ENCODE peak calls at places on chromosomes 7 and 10, in four cellular contexts. One of them, this sample, is unnamed.

GRCh38 chr10:93376372-93377296 is 105.5 kb downstream of the MYOF start:
- DNase-seq in CD4-positive, alpha-beta memory T cell: peak; percentile 69
- DNase-seq in neural progenitor cell: peak; percentile 77
- DNase-seq in prostate gland: peak; percentile 69
- DNase-seq in this sample: peak; percentile 56

GRCh38 chr7:49805686-49806085 is 32.2 kb downstream of the VWC2 start:
- DNase-seq in CD4-positive, alpha-beta memory T cell: no peak
- DNase-seq in neural progenitor cell: no peak
- DNase-seq in prostate gland: no peak
- DNase-seq in this sample: no peak

GRCh38 chr7:80924090-80924489 is 5.2 kb upstream of the SEMA3C start:
- DNase-seq in prostate gland: peak; percentile 26
- DNase-seq in neural progenitor cell: no peak
- DNase-seq in CD4-positive, alpha-beta memory T cell: no peak
- DNase-seq in this sample: no peak

GRCh38 chr7:55546826-55547225 is 25.5 kb downstream of the VOPP1 start:
- DNase-seq in neural progenitor cell: no peak
- DNase-seq in CD4-positive, alpha-beta memory T cell: no peak
- DNase-seq in prostate gland: peak; percentile 42
- DNase-seq in this sample: no peak

GRCh38 chr7:43439631-43440401 is 143.1 kb upstream of the STK17A start:
- DNase-seq in neural progenitor cell: peak; percentile 82
- DNase-seq in CD4-positive, alpha-beta memory T cell: peak; percentile 22
- DNase-seq in prostate gland: no peak
- DNase-seq in this sample: no peak

GRCh38 chr7:149404396-149404795 is 56.5 kb downstream of the ZNF777 start:
- DNase-seq in CD4-positive, alpha-beta memory T cell: no peak
- DNase-seq in prostate gland: no peak
- DNase-seq in neural progenitor cell: no peak
- DNase-seq in this sample: no peak

GRCh38 chr7:131196808-131197207 is 130.9 kb upstream of the MKLN1 start:
- DNase-seq in prostate gland: no peak
- DNase-seq in neural progenitor cell: peak; percentile 66
- DNase-seq in CD4-positive, alpha-beta memory T cell: no peak
- DNase-seq in this sample: no peak

GRCh38 chr7:28107960-28108359 is 72.6 kb downstream of the JAZF1 start:
- DNase-seq in prostate gland: no peak
- DNase-seq in CD4-positive, alpha-beta memory T cell: no peak
- DNase-seq in neural progenitor cell: no peak
- DNase-seq in this sample: no peak

GRCh38 chr7:45718464-45719330 is 144.5 kb downstream of the ADCY1 start:
- DNase-seq in prostate gland: no peak
- DNase-seq in neural progenitor cell: no peak
- DNase-seq in CD4-positive, alpha-beta memory T cell: no peak
- DNase-seq in this sample: no peak

GRCh38 chr7:32163141-32163806 is 93.1 kb upstream of the PDE1C start:
- DNase-seq in CD4-positive, alpha-beta memory T cell: no peak
- DNase-seq in neural progenitor cell: no peak
- DNase-seq in prostate gland: no peak
- DNase-seq in this sample: no peak

GRCh38 chr10:69343905-69344304 is 65.6 kb downstream of the HK1 start:
- DNase-seq in CD4-positive, alpha-beta memory T cell: no peak
- DNase-seq in prostate gland: no peak
- DNase-seq in neural progenitor cell: no peak
- DNase-seq in this sample: no peak

GRCh38 chr7:46383605-46384004 is 462.5 kb upstream of the IGFBP3 start:
- DNase-seq in neural progenitor cell: no peak
- DNase-seq in prostate gland: no peak
- DNase-seq in CD4-positive, alpha-beta memory T cell: no peak
- DNase-seq in this sample: no peak

DNA sequence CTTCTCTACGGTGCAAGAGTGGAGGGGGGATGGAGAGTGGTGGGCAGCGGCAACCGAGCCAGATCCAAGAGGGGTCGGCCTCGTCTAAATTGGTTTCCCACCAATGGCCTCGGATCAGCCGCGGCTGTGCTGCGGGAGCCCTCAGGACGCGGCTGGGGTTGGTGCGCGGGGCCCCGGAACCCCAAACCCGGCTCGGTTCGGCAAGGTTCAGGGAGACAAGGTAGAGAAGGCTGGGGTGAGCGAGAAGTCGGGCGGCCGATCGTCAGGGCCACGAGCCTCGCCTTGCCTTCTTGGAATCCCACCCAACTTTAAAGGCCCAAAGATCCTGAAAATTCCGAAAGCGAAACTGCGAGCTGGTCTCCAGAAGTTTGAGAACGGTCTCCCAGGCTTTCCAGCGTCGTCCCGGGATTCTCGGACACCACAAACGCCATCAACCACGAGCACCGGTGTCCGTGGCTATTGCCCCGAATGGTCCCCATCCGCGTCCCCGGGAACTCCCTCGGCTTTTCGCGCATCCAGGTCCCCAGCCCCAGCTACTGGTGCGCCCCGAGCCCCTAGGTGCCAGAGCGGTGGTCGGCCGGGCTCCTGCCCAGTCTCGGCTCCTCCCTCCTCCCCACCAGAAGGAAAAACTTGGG is 3.3 kb downstream of the SFMBT2 start:
- DNase-seq in CD4-positive, alpha-beta memory T cell: no peak
- DNase-seq in prostate gland: no peak
- DNase-seq in neural progenitor cell: peak; percentile 20
- DNase-seq in this sample: no peak
- H3K27ac ChIP-seq in CD4-positive, alpha-beta memory T cell: no peak overlapping the region
- H3K27ac ChIP-seq in prostate gland: peak overlapping the region; percentile 75
- H3K27ac ChIP-seq in neural progenitor cell: no peak overlapping the region
- H3K27ac ChIP-seq in this sample: peak overlapping the region; percentile 84

GRCh38 chr7:3243256-3243655 is 57.8 kb upstream of the SDK1 start:
- DNase-seq in CD4-positive, alpha-beta memory T cell: no peak
- DNase-seq in neural progenitor cell: no peak
- DNase-seq in prostate gland: no peak
- DNase-seq in this sample: no peak
- H3K27ac ChIP-seq in CD4-positive, alpha-beta memory T cell: no peak overlapping the region
- H3K27ac ChIP-seq in neural progenitor cell: no peak overlapping the region
- H3K27ac ChIP-seq in prostate gland: no peak overlapping the region
- H3K27ac ChIP-seq in this sample: no peak overlapping the region

DNA sequence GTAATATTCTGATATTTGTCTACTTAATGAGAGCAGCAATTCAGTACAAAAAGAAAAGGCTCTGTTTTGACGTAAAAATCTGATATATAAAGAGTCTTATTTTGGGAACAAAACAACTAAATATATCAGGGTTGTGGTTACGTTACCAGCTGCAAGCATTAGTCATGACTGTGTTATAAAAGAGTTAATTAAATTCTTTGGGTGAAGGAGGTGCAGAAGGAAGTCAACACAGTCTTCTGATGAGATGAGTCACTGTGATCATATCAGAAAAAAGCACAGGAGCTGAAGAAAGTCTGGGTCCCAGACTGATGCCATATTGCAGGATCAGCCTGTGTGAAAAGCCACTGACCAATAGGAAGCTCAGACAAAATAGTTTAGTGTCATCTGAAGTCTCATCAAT is 234.3 kb upstream of the TEX47 start:
- DNase-seq in CD4-positive, alpha-beta memory T cell: no peak
- DNase-seq in prostate gland: no peak
- DNase-seq in neural progenitor cell: no peak
- DNase-seq in this sample: no peak
- H3K27ac ChIP-seq in CD4-positive, alpha-beta memory T cell: no peak overlapping the region
- H3K27ac ChIP-seq in prostate gland: no peak overlapping the region
- H3K27ac ChIP-seq in neural progenitor cell: no peak overlapping the region
- H3K27ac ChIP-seq in this sample: no peak overlapping the region

GRCh38 chr10:61629594-61629993 is 33.1 kb upstream of the CABCOCO1 start:
- DNase-seq in neural progenitor cell: no peak
- DNase-seq in prostate gland: no peak
- DNase-seq in CD4-positive, alpha-beta memory T cell: no peak
- DNase-seq in this sample: no peak
- H3K27ac ChIP-seq in neural progenitor cell: no peak overlapping the region
- H3K27ac ChIP-seq in prostate gland: no peak overlapping the region
- H3K27ac ChIP-seq in CD4-positive, alpha-beta memory T cell: no peak overlapping the region
- H3K27ac ChIP-seq in this sample: no peak overlapping the region

DNA sequence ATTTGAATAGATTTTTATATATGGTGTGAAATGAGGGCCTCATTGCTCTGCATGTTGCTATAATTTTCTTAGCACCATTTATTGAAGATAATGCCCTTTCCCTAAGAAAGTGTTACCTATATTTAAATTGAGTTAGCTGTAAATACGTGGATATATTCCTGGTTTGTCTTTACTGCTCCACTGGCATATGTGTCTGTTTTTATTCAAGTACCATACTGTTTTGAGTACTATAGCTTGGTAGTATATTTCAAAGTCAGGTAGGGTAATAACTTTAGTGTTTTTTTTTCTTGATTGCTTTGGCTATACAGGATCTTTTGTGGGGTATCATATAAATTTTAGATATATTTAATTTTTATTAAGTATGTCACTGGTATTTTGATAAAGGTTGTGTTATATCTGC is 31.4 kb downstream of the ZNF273 start:
- DNase-seq in prostate gland: no peak
- DNase-seq in neural progenitor cell: no peak
- DNase-seq in CD4-positive, alpha-beta memory T cell: no peak
- DNase-seq in this sample: no peak
- H3K27ac ChIP-seq in prostate gland: no peak overlapping the region
- H3K27ac ChIP-seq in neural progenitor cell: no peak overlapping the region
- H3K27ac ChIP-seq in CD4-positive, alpha-beta memory T cell: no peak overlapping the region
- H3K27ac ChIP-seq in this sample: no peak overlapping the region

DNA sequence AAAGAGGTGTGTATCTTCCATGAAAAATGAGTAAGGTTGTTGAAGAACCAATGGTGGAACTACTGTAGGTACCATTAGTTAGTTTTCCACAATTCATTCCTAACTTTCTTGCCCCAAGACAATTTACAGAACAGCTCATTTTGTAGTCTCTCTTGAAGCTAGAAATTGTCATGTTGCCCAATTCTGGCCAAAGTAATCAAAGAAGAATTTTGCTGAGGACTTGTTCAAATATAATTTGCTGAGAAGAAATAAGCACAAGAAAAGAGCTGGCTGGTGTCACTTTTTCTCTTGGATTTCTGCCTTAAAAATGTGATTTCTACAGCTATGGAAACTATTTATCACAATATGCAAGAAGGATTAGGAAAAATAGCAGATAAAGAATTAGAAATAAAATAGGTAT is 199.2 kb upstream of the SEMA3A start:
- DNase-seq in CD4-positive, alpha-beta memory T cell: no peak
- DNase-seq in neural progenitor cell: no peak
- DNase-seq in prostate gland: no peak
- DNase-seq in this sample: no peak
- H3K27ac ChIP-seq in CD4-positive, alpha-beta memory T cell: no peak overlapping the region
- H3K27ac ChIP-seq in neural progenitor cell: no peak overlapping the region
- H3K27ac ChIP-seq in prostate gland: no peak overlapping the region
- H3K27ac ChIP-seq in this sample: no peak overlapping the region

DNA sequence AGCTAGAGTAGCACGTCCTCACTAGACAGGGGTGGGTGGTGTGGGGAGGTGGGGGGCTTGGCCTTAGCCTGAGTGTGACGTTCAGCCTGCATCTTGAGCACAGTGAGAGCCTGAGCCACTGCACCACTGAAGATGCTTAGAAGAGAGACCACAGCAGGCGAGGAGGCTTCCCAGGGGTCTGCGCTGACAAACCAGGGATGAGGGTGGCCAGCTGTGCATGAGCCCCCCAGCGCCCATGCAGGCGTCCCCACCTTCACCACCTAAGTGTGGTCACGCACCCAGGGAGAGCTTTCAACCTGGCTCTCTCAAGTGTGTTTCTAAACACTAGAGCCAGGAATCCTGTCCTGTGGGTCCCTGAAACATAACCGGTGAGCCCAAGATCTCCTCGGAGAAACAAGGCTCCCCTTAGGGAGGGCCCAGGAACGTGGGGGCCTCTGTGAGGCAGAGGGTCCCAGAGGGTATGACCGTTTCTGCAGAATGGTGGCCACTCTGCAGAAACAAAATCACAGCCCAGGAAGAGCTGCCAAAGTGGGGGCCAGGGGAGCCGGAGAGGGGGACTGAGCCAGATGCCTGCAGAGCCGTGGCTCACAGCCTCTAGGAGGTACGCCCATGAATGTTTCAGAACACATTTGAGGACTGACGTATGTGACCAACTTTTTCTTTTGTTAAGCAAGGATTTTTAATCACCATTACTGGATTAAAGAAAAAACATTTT is 85.2 kb upstream of the INSIG1 start:
- DNase-seq in neural progenitor cell: no peak
- DNase-seq in CD4-positive, alpha-beta memory T cell: no peak
- DNase-seq in prostate gland: no peak
- DNase-seq in this sample: no peak
- H3K27ac ChIP-seq in neural progenitor cell: no peak overlapping the region
- H3K27ac ChIP-seq in CD4-positive, alpha-beta memory T cell: no peak overlapping the region
- H3K27ac ChIP-seq in prostate gland: no peak overlapping the region
- H3K27ac ChIP-seq in this sample: no peak overlapping the region

GRCh38 chr7:143408686-143409551 is at the start of gene EPHA1:
- DNase-seq in prostate gland: peak; percentile 77
- DNase-seq in CD4-positive, alpha-beta memory T cell: peak; percentile 52
- DNase-seq in neural progenitor cell: peak; percentile 65
- DNase-seq in this sample: peak; percentile 44

GRCh38 chr7:143405671-143406352 is 2.8 kb downstream of the EPHA1 start:
- DNase-seq in neural progenitor cell: no peak
- DNase-seq in CD4-positive, alpha-beta memory T cell: no peak
- DNase-seq in prostate gland: no peak
- DNase-seq in this sample: no peak

GRCh38 chr7:143410523-143411004 is 1.9 kb upstream of the EPHA1 start:
- DNase-seq in CD4-positive, alpha-beta memory T cell: no peak
- DNase-seq in prostate gland: no peak
- DNase-seq in neural progenitor cell: no peak
- DNase-seq in this sample: no peak

GRCh38 chr7:143407296-143408246 is 1.1 kb downstream of the EPHA1 start:
- DNase-seq in CD4-positive, alpha-beta memory T cell: peak; percentile 52
- DNase-seq in neural progenitor cell: no peak
- DNase-seq in prostate gland: no peak
- DNase-seq in this sample: peak; percentile 42

DNA sequence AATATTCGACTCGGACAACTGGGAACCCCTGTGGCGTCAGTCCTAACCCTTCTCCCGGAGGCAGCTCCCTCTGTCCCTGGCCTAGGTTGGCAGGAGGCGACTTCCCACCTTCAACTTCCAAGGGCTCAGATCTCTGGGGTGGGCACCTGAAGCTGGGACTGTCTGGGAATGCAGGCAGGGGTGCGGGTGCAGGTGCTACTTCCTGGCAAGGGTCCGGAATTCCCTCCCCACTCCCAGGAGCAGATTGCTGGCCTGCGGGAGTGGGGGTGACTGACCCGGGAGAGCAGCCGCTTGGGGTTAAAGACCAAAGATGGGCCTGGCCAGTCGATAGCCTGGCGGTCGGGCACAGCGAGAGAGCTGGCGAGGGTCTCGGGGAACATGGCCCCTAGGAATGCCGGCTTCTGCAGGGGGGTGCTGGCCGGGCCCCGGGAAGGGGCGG is 390 bp downstream of the EPHA1 start:
- DNase-seq in CD4-positive, alpha-beta memory T cell: no peak
- DNase-seq in prostate gland: no peak
- DNase-seq in neural progenitor cell: peak; percentile 52
- DNase-seq in this sample: no peak
- H3K27ac ChIP-seq in CD4-positive, alpha-beta memory T cell: peak overlapping the region; percentile 15
- H3K27ac ChIP-seq in prostate gland: peak overlapping the region; percentile 52
- H3K27ac ChIP-seq in neural progenitor cell: no peak overlapping the region
- H3K27ac ChIP-seq in this sample: no peak overlapping the region